ENCODE peak calls at places on chromosomes 16 and 17, in nine cellular contexts. One of them, this sample, is unnamed. For H3K36me3 and H3K4me1, the result is how much of the 10 kb centered on the place peaks cover.

GRCh38 chr16:19967963-19968362 is 83.3 kb upstream of the GPRC5B start:
- DNase-seq in stomach: no peak
- DNase-seq in HCT116: no peak
- DNase-seq in breast epithelium: no peak
- DNase-seq in esophagus muscularis mucosa: no peak
- DNase-seq in transverse colon: no peak
- DNase-seq in GM12878: no peak
- DNase-seq in prostate gland: no peak
- DNase-seq in H1: no peak
- DNase-seq in this sample: no peak

GRCh38 chr17:17736205-17737183 is 55.2 kb downstream of the RAI1 start:
- DNase-seq in stomach: peak
- DNase-seq in HCT116: no peak
- DNase-seq in breast epithelium: no peak
- DNase-seq in esophagus muscularis mucosa: no peak
- DNase-seq in transverse colon: no peak
- DNase-seq in GM12878: no peak
- DNase-seq in prostate gland: no peak
- DNase-seq in H1: no peak
- DNase-seq in this sample: no peak

GRCh38 chr17:77437017-77437416 is 296.2 kb downstream of the SEC14L1 start:
- DNase-seq in stomach: no peak
- DNase-seq in HCT116: no peak
- DNase-seq in breast epithelium: no peak
- DNase-seq in esophagus muscularis mucosa: no peak
- DNase-seq in transverse colon: peak
- DNase-seq in GM12878: no peak
- DNase-seq in prostate gland: no peak
- DNase-seq in H1: no peak
- DNase-seq in this sample: no peak

GRCh38 chr17:40479754-40480480 is 21.5 kb downstream of the TNS4 start:
- DNase-seq in stomach: no peak
- DNase-seq in HCT116: no peak
- DNase-seq in breast epithelium: no peak
- DNase-seq in esophagus muscularis mucosa: no peak
- DNase-seq in transverse colon: no peak
- DNase-seq in GM12878: no peak
- DNase-seq in prostate gland: no peak
- DNase-seq in H1: no peak
- DNase-seq in this sample: no peak

GRCh38 chr16:53933407-53933806 is 229.5 kb downstream of the FTO start:
- DNase-seq in stomach: no peak
- DNase-seq in HCT116: no peak
- DNase-seq in breast epithelium: no peak
- DNase-seq in esophagus muscularis mucosa: no peak
- DNase-seq in transverse colon: no peak
- DNase-seq in GM12878: no peak
- DNase-seq in prostate gland: no peak
- DNase-seq in H1: no peak
- DNase-seq in this sample: no peak

GRCh38 chr16:82660078-82660645 is 33.4 kb downstream of the CDH13 start:
- DNase-seq in stomach: no peak
- DNase-seq in HCT116: no peak
- DNase-seq in breast epithelium: no peak
- DNase-seq in esophagus muscularis mucosa: no peak
- DNase-seq in transverse colon: no peak
- DNase-seq in GM12878: no peak
- DNase-seq in prostate gland: no peak
- DNase-seq in H1: no peak
- DNase-seq in this sample: peak

GRCh38 chr17:76582660-76583059 is 3.0 kb downstream of the ST6GALNAC2 start:
- DNase-seq in stomach: no peak
- DNase-seq in HCT116: no peak
- DNase-seq in breast epithelium: peak
- DNase-seq in esophagus muscularis mucosa: no peak
- DNase-seq in transverse colon: no peak
- DNase-seq in GM12878: no peak
- DNase-seq in prostate gland: no peak
- DNase-seq in H1: no peak
- DNase-seq in this sample: no peak

GRCh38 chr17:42399121-42399520 is 10.9 kb upstream of the STAT3 start:
- DNase-seq in stomach: no peak
- DNase-seq in HCT116: no peak
- DNase-seq in breast epithelium: no peak
- DNase-seq in esophagus muscularis mucosa: no peak
- DNase-seq in transverse colon: no peak
- DNase-seq in GM12878: no peak
- DNase-seq in prostate gland: no peak
- DNase-seq in H1: no peak
- DNase-seq in this sample: no peak

GRCh38 chr17:38727661-38728220 is 2.4 kb upstream of the CISD3 start:
- DNase-seq in stomach: no peak
- DNase-seq in HCT116: no peak
- DNase-seq in breast epithelium: no peak
- DNase-seq in esophagus muscularis mucosa: no peak
- DNase-seq in transverse colon: no peak
- DNase-seq in GM12878: no peak
- DNase-seq in prostate gland: no peak
- DNase-seq in H1: no peak
- DNase-seq in this sample: no peak

GRCh38 chr17:38720941-38721340 is 9.2 kb upstream of the CISD3 start:
- DNase-seq in stomach: no peak
- DNase-seq in HCT116: no peak
- DNase-seq in breast epithelium: no peak
- DNase-seq in esophagus muscularis mucosa: no peak
- DNase-seq in transverse colon: no peak
- DNase-seq in GM12878: no peak
- DNase-seq in prostate gland: no peak
- DNase-seq in H1: no peak
- DNase-seq in this sample: no peak

GRCh38 chr17:38721802-38722201 is 8.3 kb upstream of the CISD3 start:
- DNase-seq in stomach: no peak
- DNase-seq in HCT116: no peak
- DNase-seq in breast epithelium: no peak
- DNase-seq in esophagus muscularis mucosa: no peak
- DNase-seq in transverse colon: no peak
- DNase-seq in GM12878: no peak
- DNase-seq in prostate gland: no peak
- DNase-seq in H1: no peak
- DNase-seq in this sample: no peak

GRCh38 chr17:38725066-38725465 is 5.1 kb upstream of the CISD3 start:
- DNase-seq in stomach: no peak
- DNase-seq in HCT116: no peak
- DNase-seq in breast epithelium: no peak
- DNase-seq in esophagus muscularis mucosa: no peak
- DNase-seq in transverse colon: no peak
- DNase-seq in GM12878: no peak
- DNase-seq in prostate gland: no peak
- DNase-seq in H1: no peak
- DNase-seq in this sample: no peak

DNA sequence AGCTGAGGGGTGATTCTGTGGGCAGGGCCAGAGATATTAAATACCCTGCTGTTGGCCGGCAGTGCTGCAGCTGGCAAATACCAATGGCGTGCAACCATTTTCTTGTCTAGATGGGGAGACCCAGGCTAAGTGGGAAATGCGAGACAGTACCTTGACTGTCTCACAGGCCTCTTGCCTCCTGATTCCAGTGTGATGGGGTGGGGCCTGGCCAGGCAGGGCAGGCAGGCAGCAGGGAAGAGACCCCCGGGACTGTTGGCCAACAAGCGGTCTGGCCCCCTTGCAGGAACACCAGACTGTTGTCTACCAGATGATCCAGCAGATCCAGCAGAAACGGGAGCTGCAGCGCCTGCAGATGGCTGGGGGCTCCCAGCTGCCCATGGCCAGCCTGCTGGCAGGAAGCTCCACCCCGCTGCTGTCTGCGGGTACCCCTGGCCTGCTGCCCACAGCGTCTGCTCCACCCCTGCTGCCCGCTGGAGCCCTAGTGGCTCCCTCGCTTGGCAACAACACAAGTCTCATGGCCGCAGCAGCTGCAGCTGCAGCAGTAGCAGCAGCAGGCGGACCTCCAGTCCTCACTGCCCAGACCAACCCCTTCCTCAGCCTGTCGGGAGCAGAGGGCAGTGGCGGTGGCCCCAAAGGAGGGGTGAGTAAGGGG is 5.7 kb upstream of the CISD3 start:
- DNase-seq in stomach: peak
- DNase-seq in HCT116: no peak
- DNase-seq in breast epithelium: no peak
- DNase-seq in esophagus muscularis mucosa: no peak
- DNase-seq in transverse colon: peak
- DNase-seq in GM12878: no peak
- DNase-seq in prostate gland: no peak
- DNase-seq in H1: no peak
- DNase-seq in this sample: no peak
- TF ChIP-seq POLR2AphosphoS5 in stomach: peak
- TF ChIP-seq POLR2AphosphoS5 in HCT116: no peak
- TF ChIP-seq POLR2AphosphoS5 in breast epithelium: no peak
- TF ChIP-seq POLR2AphosphoS5 in esophagus muscularis mucosa: peak
- TF ChIP-seq POLR2AphosphoS5 in transverse colon: no peak
- TF ChIP-seq POLR2AphosphoS5 in GM12878: no peak
- TF ChIP-seq POLR2AphosphoS5 in prostate gland: no peak
- TF ChIP-seq POLR2AphosphoS5 in H1: no peak
- TF ChIP-seq POLR2AphosphoS5 in this sample: no peak

GRCh38 chr16:31704138-31704537 is 169.5 kb upstream of the ZNF267 start:
- DNase-seq in stomach: no peak
- DNase-seq in HCT116: no peak
- DNase-seq in breast epithelium: no peak
- DNase-seq in esophagus muscularis mucosa: no peak
- DNase-seq in transverse colon: no peak
- DNase-seq in GM12878: no peak
- DNase-seq in prostate gland: no peak
- DNase-seq in H1: no peak
- DNase-seq in this sample: no peak

GRCh38 chr16:31706318-31706717 is 167.3 kb upstream of the ZNF267 start:
- DNase-seq in stomach: no peak
- DNase-seq in HCT116: no peak
- DNase-seq in breast epithelium: no peak
- DNase-seq in esophagus muscularis mucosa: no peak
- DNase-seq in transverse colon: no peak
- DNase-seq in GM12878: no peak
- DNase-seq in prostate gland: no peak
- DNase-seq in H1: no peak
- DNase-seq in this sample: no peak

GRCh38 chr16:31706925-31707324 is 166.7 kb upstream of the ZNF267 start:
- DNase-seq in stomach: no peak
- DNase-seq in HCT116: no peak
- DNase-seq in breast epithelium: no peak
- DNase-seq in esophagus muscularis mucosa: no peak
- DNase-seq in transverse colon: no peak
- DNase-seq in GM12878: no peak
- DNase-seq in prostate gland: no peak
- DNase-seq in H1: no peak
- DNase-seq in this sample: no peak

GRCh38 chr16:31703526-31704128 is 170.0 kb upstream of the ZNF267 start:
- DNase-seq in stomach: no peak
- DNase-seq in HCT116: no peak
- DNase-seq in breast epithelium: no peak
- DNase-seq in esophagus muscularis mucosa: no peak
- DNase-seq in transverse colon: no peak
- DNase-seq in GM12878: no peak
- DNase-seq in prostate gland: no peak
- DNase-seq in H1: no peak
- DNase-seq in this sample: no peak

DNA sequence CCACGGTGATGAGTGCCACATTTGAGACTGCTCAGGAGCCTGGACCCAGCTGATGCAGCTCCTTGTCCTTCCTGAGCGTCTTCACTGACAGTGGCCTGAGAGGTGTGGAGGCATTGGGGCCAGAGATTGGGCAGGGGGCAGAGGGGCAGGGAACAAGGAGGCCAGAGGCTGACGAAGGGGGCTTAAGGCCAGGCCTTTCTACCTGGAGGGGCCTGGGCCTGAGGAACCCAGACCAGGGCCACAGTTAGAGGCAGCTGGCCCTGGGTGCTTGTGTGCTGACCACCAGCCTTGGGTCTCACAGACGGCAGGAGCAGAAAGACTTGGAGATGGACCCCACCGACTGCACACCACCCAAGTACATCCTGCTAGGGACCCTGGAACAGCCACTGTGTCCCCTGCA is 168.2 kb upstream of the ZNF267 start:
- DNase-seq in stomach: no peak
- DNase-seq in HCT116: no peak
- DNase-seq in breast epithelium: no peak
- DNase-seq in esophagus muscularis mucosa: no peak
- DNase-seq in transverse colon: no peak
- DNase-seq in GM12878: no peak
- DNase-seq in prostate gland: no peak
- DNase-seq in H1: no peak
- DNase-seq in this sample: no peak
- H3K36me3 ChIP-seq in stomach: half or more
- H3K36me3 ChIP-seq in HCT116: under half
- H3K36me3 ChIP-seq in breast epithelium: under half
- H3K36me3 ChIP-seq in esophagus muscularis mucosa: half or more
- H3K36me3 ChIP-seq in transverse colon: under half
- H3K36me3 ChIP-seq in GM12878: under half
- H3K36me3 ChIP-seq in prostate gland: under half
- H3K36me3 ChIP-seq in H1: under half
- H3K36me3 ChIP-seq in this sample: under half

DNA sequence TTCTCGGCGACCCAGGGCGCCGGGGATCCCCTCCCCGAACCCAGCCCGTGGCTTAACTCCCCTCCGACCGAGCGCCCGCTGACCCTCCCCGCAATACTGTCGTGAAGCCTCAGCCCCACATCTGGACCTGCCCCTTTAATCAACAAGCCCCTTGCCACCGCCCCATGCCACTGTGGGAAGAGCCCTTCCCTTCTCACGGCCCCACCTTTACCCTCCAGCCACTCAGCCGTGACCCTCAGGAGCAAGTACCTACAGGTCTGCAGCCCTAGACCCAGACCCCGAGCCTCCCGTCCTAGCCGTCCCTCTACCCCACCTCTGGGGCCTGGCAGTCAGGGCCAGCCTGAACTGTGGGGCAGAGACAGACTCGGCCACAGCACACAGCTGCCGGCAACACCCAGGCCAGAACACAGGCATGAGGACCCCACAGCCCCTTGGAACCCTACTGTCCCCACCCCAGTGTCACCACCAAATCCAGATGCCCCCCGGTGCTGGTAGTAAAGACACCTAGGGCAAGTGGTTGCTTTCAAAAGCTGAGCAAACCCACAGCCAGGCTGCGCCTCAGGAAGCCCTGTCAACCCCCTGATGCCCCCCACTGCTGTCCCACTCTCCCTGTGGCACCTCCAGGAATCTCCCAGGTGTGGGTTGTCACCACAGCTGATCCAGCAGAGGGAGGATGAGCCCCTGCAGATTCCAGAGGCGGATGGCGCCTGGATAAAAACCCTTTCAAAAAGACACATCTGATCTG is 1.4 kb downstream of the NXPH3 start:
- DNase-seq in stomach: no peak
- DNase-seq in HCT116: no peak
- DNase-seq in breast epithelium: no peak
- DNase-seq in esophagus muscularis mucosa: no peak
- DNase-seq in transverse colon: no peak
- DNase-seq in GM12878: no peak
- DNase-seq in prostate gland: no peak
- DNase-seq in H1: no peak
- DNase-seq in this sample: no peak
- H3K4me1 ChIP-seq in stomach: under half
- H3K4me1 ChIP-seq in HCT116: under half
- H3K4me1 ChIP-seq in breast epithelium: under half
- H3K4me1 ChIP-seq in esophagus muscularis mucosa: half or more
- H3K4me1 ChIP-seq in transverse colon: under half
- H3K4me1 ChIP-seq in GM12878: under half
- H3K4me1 ChIP-seq in prostate gland: under half
- H3K4me1 ChIP-seq in H1: under half
- H3K4me1 ChIP-seq in this sample: under half

DNA sequence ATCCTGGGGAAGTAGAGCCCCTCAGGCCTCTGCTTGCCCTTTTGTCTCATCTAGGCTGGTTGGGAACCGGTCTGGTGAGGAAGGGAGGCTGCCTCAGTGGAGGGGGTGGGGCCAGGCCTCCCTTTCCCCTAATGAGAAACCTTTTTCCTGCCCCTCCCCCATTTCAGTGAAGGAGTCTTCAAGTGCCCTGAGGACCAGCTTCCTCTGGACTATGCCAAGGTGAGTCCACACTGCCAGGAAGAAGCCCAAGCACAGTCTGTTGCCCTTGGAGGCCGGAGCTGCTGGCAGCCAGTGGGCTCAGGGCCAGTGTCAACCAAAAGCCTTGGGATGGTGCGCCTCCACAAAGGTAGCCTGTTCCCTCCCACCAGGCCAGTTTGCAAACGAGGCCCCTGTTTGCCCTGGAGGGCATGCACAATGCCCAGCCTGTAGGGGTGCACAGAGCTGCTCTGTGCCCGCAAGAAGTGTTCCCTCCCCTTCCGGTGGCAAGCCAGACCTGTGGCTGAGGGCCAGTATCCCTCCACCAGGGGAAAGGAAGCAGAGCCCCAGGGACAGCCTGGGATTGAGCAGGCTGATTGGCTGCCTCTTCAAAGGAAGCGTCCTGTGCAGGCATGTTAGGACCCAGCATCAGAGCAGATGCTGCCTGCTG is 3.4 kb downstream of the TRAF4 start:
- DNase-seq in stomach: peak
- DNase-seq in HCT116: no peak
- DNase-seq in breast epithelium: peak
- DNase-seq in esophagus muscularis mucosa: no peak
- DNase-seq in transverse colon: peak
- DNase-seq in GM12878: no peak
- DNase-seq in prostate gland: peak
- DNase-seq in H1: no peak
- DNase-seq in this sample: peak
- TF ChIP-seq POLR2AphosphoS5 in stomach: peak
- TF ChIP-seq POLR2AphosphoS5 in HCT116: no peak
- TF ChIP-seq POLR2AphosphoS5 in breast epithelium: peak
- TF ChIP-seq POLR2AphosphoS5 in esophagus muscularis mucosa: no peak
- TF ChIP-seq POLR2AphosphoS5 in transverse colon: no peak
- TF ChIP-seq POLR2AphosphoS5 in GM12878: no peak
- TF ChIP-seq POLR2AphosphoS5 in prostate gland: peak
- TF ChIP-seq POLR2AphosphoS5 in H1: no peak
- TF ChIP-seq POLR2AphosphoS5 in this sample: peak

This sample was measured in GM23338.